ENCODE peak calls at places on chromosomes 12 and 14, in five cellular contexts. B is A549, E is K562, J is SK-N-SH, Z is HepG2. G is an unnamed sample.

GRCh38 chr12:11500222-11500860 is 105.0 kb upstream of the PRB2 start:
- DNase-seq in Z (peak), E (peak), B (peak), J (peak), G (no peak)

GRCh38 chr14:104297721-104298401 is 159.5 kb downstream of the KIF26A start:
- DNase-seq in E (no peak), J (no peak), B (no peak), Z (no peak), G (no peak)

GRCh38 chr12:41242613-41243012 is 54.5 kb downstream of the PDZRN4 start:
- DNase-seq in E (no peak), Z (no peak), B (no peak), J (peak), G (no peak)

GRCh38 chr12:120758798-120759590 is 33.4 kb downstream of the ACADS start:
- DNase-seq in J (no peak), E (no peak), Z (no peak), B (no peak), G (no peak)

GRCh38 chr12:108516511-108517275 is 1.6 kb downstream of the FICD start:
- DNase-seq in Z (no peak), B (no peak), E (peak), J (no peak), G (no peak)

GRCh38 chr14:50763386-50764007 is 67.5 kb downstream of the NIN start:
- DNase-seq in Z (no peak), J (no peak), E (no peak), B (no peak), G (no peak)

GRCh38 chr14:50402965-50403364 is 6.3 kb upstream of the CDKL1 start:
- DNase-seq in Z (no peak), J (no peak), B (no peak), E (no peak), G (no peak)

GRCh38 chr14:87252103-87252502 is 740.9 kb downstream of the GALC start:
- DNase-seq in B (no peak), E (no peak), Z (no peak), J (no peak), G (no peak)

GRCh38 chr12:6934110-6934509 is 6.4 kb downstream of the ATN1 start:
- DNase-seq in B (no peak), E (no peak), J (no peak), Z (no peak), G (no peak)

GRCh38 chr12:110279976-110280783 is 867 bp upstream of the ATP2A2 start:
- DNase-seq in B (peak), Z (no peak), J (peak), E (peak), G (no peak)

GRCh38 chr12:120364487-120364886 is 4.5 kb downstream of the MSI1 start:
- DNase-seq in B (no peak), Z (no peak), J (no peak), E (no peak), G (no peak)

GRCh38 chr12:28189774-28190320 is 409 bp upstream of the CCDC91 start:
- DNase-seq in B (peak), J (no peak), Z (no peak), E (peak), G (no peak)

GRCh38 chr12:28191690-28192089 is 1.4 kb downstream of the CCDC91 start:
- DNase-seq in E (peak), J (peak), B (peak), Z (no peak), G (no peak)

GRCh38 chr12:28192145-28192544 is 1.9 kb downstream of the CCDC91 start:
- DNase-seq in Z (no peak), E (peak), B (no peak), J (peak), G (no peak)

GRCh38 chr12:28191018-28191595 is 851 bp downstream of the CCDC91 start:
- DNase-seq in B (peak), E (peak), Z (no peak), J (peak), G (no peak)

GRCh38 chr12:28190321-28191017 is at the start of gene CCDC91:
- DNase-seq in B (peak), J (peak), Z (peak), E (peak), G (peak)
- TF ChIP-seq REST in B (no peak), J (no peak), Z (no peak), E (peak), G (no peak)

DNA sequence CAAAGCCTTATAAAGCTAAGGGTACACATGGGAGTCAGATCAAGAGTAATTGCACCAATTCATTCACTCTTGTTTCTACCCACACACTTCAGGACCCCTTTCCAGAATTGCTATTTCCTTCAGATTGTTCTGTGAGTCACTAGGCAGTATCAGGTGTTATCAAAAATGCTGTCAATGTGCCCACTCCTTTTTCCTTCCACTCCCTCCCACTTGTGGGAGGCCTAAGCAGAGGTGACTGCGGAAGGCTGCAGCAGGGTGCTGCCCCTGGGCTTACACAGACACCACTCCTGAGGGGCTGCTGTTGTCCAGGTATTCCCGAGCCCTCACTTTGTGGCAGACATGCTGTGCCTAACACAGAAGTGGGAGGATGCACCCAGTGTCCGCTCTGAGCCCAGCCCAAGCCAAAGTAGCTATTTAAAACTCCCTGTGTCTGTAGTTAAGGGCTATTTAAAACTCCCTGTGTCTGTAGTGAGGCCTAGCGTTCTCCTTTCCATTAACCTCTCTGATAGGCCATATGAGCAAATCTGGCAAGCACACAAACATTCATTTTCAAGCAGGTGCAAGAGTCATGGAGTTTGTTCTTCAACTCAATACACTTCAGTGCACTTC is 118.0 kb downstream of the PHLDA1 start:
- DNase-seq in Z (no peak), E (peak), B (no peak), J (no peak), G (no peak)
- TF ChIP-seq SMC3 in Z (no peak), E (no peak), B (no peak), J (no peak), G (no peak)

GRCh38 chr12:97425802-97426484 is 36.7 kb upstream of the RMST start:
- DNase-seq in Z (no peak), B (no peak), E (no peak), J (no peak), G (no peak)

GRCh38 chr12:97426485-97427116 is 36.0 kb upstream of the RMST start:
- DNase-seq in J (no peak), E (no peak), Z (no peak), B (no peak), G (no peak)

GRCh38 chr12:97425380-97425779 is 37.2 kb upstream of the RMST start:
- DNase-seq in J (no peak), B (no peak), Z (no peak), E (no peak), G (no peak)
- TF ChIP-seq REST in J (no peak), B (no peak), Z (no peak), E (no peak), G (no peak)

GRCh38 chr14:68896132-68896531 is 83.0 kb downstream of the ACTN1 start:
- DNase-seq in Z (no peak), J (no peak), E (peak), B (no peak), G (no peak)

GRCh38 chr14:68893566-68893965 is 85.5 kb downstream of the ACTN1 start:
- DNase-seq in Z (no peak), B (no peak), J (no peak), E (no peak), G (no peak)

GRCh38 chr14:68895304-68895703 is 83.8 kb downstream of the ACTN1 start:
- DNase-seq in E (no peak), Z (no peak), J (no peak), B (no peak), G (no peak)

GRCh38 chr14:68894123-68894522 is 85.0 kb downstream of the ACTN1 start:
- DNase-seq in Z (no peak), B (no peak), J (no peak), E (no peak), G (no peak)

DNA sequence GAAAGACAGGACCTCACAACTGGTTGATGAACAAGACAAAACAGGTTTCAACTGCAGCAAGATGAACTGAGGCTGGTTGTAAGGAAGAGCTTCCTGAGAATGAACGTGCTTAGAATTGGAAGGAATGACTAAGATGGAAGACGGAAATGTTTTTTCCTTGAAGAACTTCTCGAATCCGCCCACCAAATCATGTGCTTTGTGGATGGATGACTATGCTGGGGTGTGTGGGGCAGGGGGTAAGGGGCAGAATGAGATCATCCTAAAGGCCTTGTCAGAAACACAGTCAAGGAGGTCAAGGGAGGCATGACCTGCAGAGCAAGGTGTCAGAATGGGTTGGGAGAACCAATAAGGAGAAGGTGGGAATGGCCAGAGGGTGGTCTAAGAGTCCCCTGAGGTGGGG is 84.3 kb downstream of the ACTN1 start:
- DNase-seq in Z (no peak), E (no peak), J (no peak), B (no peak), G (no peak)
- TF ChIP-seq SMC3 in Z (no peak), E (no peak), J (no peak), B (no peak), G (no peak)

DNA sequence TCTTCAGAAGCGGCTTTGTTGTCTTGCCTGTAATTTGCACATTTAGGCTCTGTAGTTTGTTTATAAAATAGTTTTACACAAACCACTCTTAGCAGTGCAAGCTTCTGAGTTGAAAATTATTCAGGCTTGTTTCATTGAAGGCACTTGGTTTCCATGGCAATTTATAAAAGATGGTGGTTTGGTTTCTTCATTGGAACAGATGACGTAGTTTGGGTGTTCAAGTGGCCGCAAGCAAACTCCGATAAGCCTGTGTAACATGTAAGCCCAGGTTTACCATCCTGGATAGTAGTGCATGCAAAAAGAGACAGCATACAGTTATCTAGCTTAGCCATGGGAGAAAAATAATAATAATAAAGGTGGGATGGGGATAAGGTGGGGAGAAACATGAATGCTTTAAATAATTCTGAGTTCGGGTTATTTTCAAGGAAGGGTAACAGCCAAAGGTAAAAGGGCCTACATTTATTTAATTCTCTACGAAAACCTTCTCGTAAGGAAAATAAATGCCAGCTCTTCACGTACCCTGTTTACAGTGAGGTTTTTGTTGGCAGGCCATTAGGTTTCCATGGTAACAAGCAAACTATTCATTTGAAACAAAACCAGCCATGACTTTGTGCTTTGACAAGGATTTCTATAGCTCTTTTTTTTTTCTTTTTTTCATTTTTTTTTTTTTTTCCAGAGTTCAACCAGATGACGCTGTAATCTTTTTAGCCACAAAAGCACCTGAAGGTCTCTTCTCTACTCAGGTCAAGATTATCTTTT is 189.6 kb upstream of the RPL10L start:
- DNase-seq in E (no peak), Z (no peak), B (no peak), J (no peak), G (no peak)
- TF ChIP-seq REST in E (no peak), Z (no peak), B (no peak), J (no peak), G (no peak)

DNA sequence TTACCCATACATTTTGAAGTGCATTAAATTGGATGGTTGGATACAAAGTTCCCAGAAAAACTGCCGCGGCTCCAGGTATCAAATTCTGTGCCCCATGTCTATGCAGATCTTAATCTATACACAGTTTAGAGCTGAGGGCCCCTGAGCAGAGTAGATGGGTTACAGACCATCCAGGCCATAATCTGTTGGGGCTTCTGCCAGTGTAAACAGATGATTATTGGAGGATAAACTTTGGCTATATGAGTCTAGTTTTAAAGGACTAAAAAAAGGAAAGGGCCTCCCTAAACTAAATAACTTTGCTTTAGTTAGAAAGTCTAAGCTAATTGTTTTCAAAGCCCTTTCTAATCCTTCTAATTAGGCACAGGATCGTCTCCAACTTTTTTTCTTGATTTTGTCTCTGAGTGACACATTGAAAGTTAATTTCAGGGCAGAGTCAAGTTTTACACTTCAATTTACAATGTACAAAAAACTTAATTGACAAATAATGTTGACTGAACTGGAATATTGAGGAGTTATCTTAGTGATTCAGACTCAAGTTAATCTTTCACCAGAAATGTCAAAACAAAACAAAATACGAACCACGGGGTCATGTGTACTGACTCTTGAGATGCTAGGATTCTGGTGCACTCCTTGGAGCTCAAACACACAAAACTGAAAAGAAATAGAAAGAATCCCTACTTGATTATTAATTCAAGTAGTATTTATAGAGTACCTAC is 133.9 kb upstream of the SCAF11 start:
- DNase-seq in J (no peak), B (no peak), E (no peak), Z (no peak), G (no peak)
- TF ChIP-seq SMC3 in J (no peak), B (no peak), E (no peak), Z (no peak), G (no peak)

DNA sequence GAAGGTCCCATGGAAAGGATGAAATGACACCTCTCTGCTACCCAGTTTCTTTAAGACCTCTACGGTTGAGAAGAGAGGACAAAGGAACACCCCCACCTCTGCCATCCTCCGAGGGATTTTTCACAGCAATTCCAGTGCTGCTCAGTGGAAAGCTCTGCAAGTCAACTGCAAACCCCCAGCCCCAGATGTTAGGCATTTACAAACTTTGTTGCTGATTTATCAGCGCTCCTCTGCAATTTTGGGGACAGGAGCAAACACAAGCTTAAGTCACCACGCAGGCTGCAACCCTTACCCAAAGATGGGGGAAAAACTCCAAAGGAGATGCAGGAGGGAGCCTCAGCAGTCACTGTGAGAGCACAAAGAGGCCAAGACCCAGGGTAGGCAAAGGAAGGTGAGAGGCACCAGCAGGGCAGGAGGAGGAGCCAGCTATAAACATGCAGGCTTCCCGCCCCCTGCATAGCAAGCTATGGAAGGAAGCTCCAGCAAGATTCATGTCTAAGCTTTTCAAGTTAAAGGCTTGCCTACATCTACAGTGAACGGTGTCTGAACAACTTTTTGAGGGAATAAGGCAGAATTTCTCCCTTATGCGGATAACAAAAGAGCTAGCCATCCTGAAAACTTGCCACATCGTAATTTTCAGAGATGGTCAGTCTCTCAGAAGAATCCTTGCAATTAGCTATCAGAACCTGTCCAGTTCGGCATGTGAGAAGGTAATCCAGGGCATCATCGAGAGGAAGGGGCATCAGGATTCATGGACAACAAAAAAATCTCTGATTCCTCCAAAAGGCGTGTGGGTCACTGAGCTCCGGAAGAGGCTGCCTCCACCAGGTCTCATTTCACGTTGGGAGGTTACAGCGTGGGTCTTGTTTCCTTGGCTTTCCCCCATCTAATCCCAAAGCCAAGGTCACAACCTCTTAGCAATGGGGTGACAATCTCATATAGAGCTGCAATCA is 3.9 kb downstream of the CTDSP2 start:
- DNase-seq in Z (no peak), J (no peak), B (no peak), E (peak), G (no peak)
- TF ChIP-seq REST in Z (no peak), J (no peak), B (no peak), E (no peak), G (no peak)

GRCh38 chr12:130766470-130766869 is 50.4 kb upstream of the RIMBP2 start:
- DNase-seq in J (no peak), Z (no peak), B (no peak), E (no peak), G (no peak)

GRCh38 chr12:130768120-130768519 is 52.0 kb upstream of the RIMBP2 start:
- DNase-seq in Z (no peak), J (no peak), E (no peak), B (no peak), G (no peak)

GRCh38 chr12:130765186-130765659 is 49.1 kb upstream of the RIMBP2 start:
- DNase-seq in J (no peak), E (peak), Z (no peak), B (peak), G (no peak)

GRCh38 chr12:130775953-130776856 is 60.1 kb upstream of the RIMBP2 start:
- DNase-seq in E (peak), J (no peak), B (peak), Z (peak), G (no peak)

DNA sequence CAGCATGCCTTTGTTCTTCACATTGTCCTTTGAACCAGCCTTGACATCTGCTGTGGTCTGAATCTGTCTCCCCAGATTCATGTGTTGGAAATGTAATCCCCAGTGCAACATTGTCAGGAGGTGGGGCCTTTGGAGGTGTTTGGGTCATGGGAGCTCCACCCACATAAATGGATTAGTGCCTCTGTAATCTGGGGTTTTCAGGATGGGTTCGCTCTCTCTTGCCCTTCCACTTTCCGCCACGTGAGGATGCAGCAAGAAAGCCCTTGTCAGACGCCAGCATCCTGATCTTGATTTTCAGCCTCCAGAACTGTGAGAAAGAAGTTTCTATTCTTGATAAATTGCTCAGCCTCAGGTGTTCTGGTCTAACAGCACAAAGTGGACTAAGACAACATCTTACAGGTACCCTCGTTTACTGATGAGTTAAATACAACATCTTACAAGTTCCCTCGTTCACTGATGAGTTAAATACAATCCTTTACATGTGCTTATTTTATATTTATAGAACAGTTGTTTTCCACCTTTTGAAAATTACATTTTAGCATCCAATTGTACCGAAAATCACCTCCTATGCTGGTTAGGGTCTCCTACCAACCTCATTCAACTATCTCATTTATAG is 54.4 kb upstream of the RIMBP2 start:
- DNase-seq in Z (no peak), B (no peak), E (peak), J (no peak), G (no peak)
- TF ChIP-seq SMC3 in Z (no peak), B (no peak), E (no peak), J (no peak), G (no peak)

GRCh38 chr12:52027085-52027843 is 20.5 kb downstream of the TAMALIN start:
- DNase-seq in E (no peak), J (no peak), B (no peak), Z (no peak), G (no peak)
- TF ChIP-seq REST in E (no peak), J (no peak), B (no peak), Z (no peak), G (no peak)